ENCODE peak calls at places on chromosomes 12 and 14, in six cellular contexts. V is left lung, W is psoas muscle, K is kidney, C is suprapubic skin, H is thyroid gland. O is an unnamed sample.
A peak's percentile ranks its signal among the peaks of the same experiment; 100 is the strongest.

GRCh38 chr14:85534435-85534834 is 4.5 kb downstream of the FLRT2 start:
- DNase-seq in V (no peak), W (peak; percentile 54), K (peak; percentile 46), C (no peak), H (peak; percentile 30), O (no peak)

GRCh38 chr12:101040936-101041335 is 169.1 kb downstream of the SLC5A8 start:
- DNase-seq in V (no peak), W (no peak), K (no peak), C (no peak), H (no peak), O (no peak)

GRCh38 chr14:92203116-92203515 is 81.3 kb downstream of the CPSF2 start:
- DNase-seq in V (no peak), W (no peak), K (no peak), C (no peak), H (no peak), O (no peak)

GRCh38 chr14:77457115-77457521 is 283 bp downstream of the VIPAS39 start:
- DNase-seq in V (no peak), W (no peak), K (no peak), C (no peak), H (no peak), O (no peak)

GRCh38 chr12:94717112-94717511 is 66.8 kb upstream of the TMCC3 start:
- DNase-seq in V (no peak), W (no peak), K (no peak), C (no peak), H (no peak), O (no peak)

GRCh38 chr12:105523164-105524057 is 192.9 kb downstream of the C12orf75 start:
- DNase-seq in V (peak; percentile 76), W (peak; percentile 86), K (peak; percentile 89), C (peak; percentile 83), H (peak; percentile 49), O (peak; percentile 62)

GRCh38 chr14:65429757-65430156 is 17.2 kb downstream of the FUT8 start:
- DNase-seq in V (no peak), W (no peak), K (no peak), C (no peak), H (no peak), O (no peak)

GRCh38 chr12:54019924-54020586 is 8.2 kb upstream of the HOXC6 start:
- DNase-seq in V (no peak), W (peak; percentile 74), K (peak; percentile 37), C (no peak), H (no peak), O (no peak)

GRCh38 chr14:52059614-52060013 is 9.2 kb downstream of the NID2 start:
- DNase-seq in V (no peak), W (no peak), K (no peak), C (no peak), H (no peak), O (no peak)

GRCh38 chr12:3342051-3342450 is 149.0 kb upstream of the PRMT8 start:
- DNase-seq in V (no peak), W (no peak), K (no peak), C (no peak), H (peak; percentile 44), O (no peak)

GRCh38 chr12:50520808-50521207 is 16.0 kb downstream of the DIP2B start:
- DNase-seq in V (no peak), W (no peak), K (no peak), C (no peak), H (no peak), O (no peak)

GRCh38 chr12:121467638-121468403 is 67.9 kb downstream of the RNF34 start:
- DNase-seq in V (no peak), W (no peak), K (peak; percentile 90), C (peak; percentile 81), H (peak; percentile 63), O (no peak)

GRCh38 chr14:36519431-36520321 is at the start of gene NKX2-1:
- DNase-seq in V (peak; percentile 85), W (no peak), K (peak; percentile 58), C (no peak), H (peak; percentile 91), O (peak; percentile 82)

GRCh38 chr12:121711925-121712461 is 559 bp upstream of the TMEM120B start:
- DNase-seq in V (peak; percentile 81), W (peak; percentile 77), K (no peak), C (peak; percentile 70), H (peak; percentile 43), O (peak; percentile 50)

GRCh38 chr12:75690556-75690955 is 179.1 kb upstream of the KRR1 start:
- DNase-seq in V (no peak), W (no peak), K (no peak), C (no peak), H (no peak), O (no peak)

GRCh38 chr14:97943619-97944018 is 1146.4 kb downstream of the VRK1 start:
- DNase-seq in V (no peak), W (no peak), K (no peak), C (no peak), H (no peak), O (no peak)

GRCh38 chr14:101369916-101370592 is 191.2 kb upstream of the DIO3 start:
- DNase-seq in V (no peak), W (no peak), K (no peak), C (no peak), H (no peak), O (no peak)

GRCh38 chr14:75661499-75661814 is 411 bp downstream of the TTLL5 start:
- DNase-seq in V (no peak), W (no peak), K (no peak), C (no peak), H (no peak), O (no peak)

GRCh38 chr12:50618864-50619609 is 114.3 kb downstream of the DIP2B start:
- DNase-seq in V (no peak), W (no peak), K (no peak), C (no peak), H (no peak), O (no peak)

GRCh38 chr14:35261774-35262173 is 30.4 kb upstream of the PSMA6 start:
- DNase-seq in V (no peak), W (no peak), K (no peak), C (no peak), H (peak; percentile 3), O (no peak)

GRCh38 chr12:66241061-66242043 is 52.3 kb downstream of the IRAK3 start:
- DNase-seq in V (no peak), W (no peak), K (no peak), C (no peak), H (no peak), O (no peak)

GRCh38 chr12:96811083-96811482 is 96.0 kb upstream of the NEDD1 start:
- DNase-seq in V (no peak), W (no peak), K (no peak), C (no peak), H (no peak), O (no peak)

GRCh38 chr14:61704554-61704953 is 9.2 kb downstream of the HIF1A start:
- DNase-seq in V (no peak), W (no peak), K (no peak), C (no peak), H (no peak), O (no peak)

GRCh38 chr14:97276573-97276972 is 479.4 kb downstream of the VRK1 start:
- DNase-seq in V (no peak), W (no peak), K (no peak), C (no peak), H (no peak), O (no peak)

GRCh38 chr14:24098927-24099813 is 5.1 kb downstream of the PCK2 start:
- DNase-seq in V (peak; percentile 69), W (no peak), K (peak; percentile 71), C (no peak), H (peak; percentile 26), O (no peak)

GRCh38 chr14:35202195-35202594 is 79.8 kb downstream of the PRORP start:
- DNase-seq in V (no peak), W (no peak), K (no peak), C (no peak), H (no peak), O (no peak)

GRCh38 chr12:69821441-69822204 is 3.4 kb upstream of the MYRFL start:
- DNase-seq in V (no peak), W (no peak), K (no peak), C (no peak), H (no peak), O (no peak)

GRCh38 chr12:115910057-115910456 is 367.4 kb downstream of the MED13L start:
- DNase-seq in V (no peak), W (no peak), K (no peak), C (no peak), H (no peak), O (no peak)

GRCh38 chr14:55221968-55222367 is 30.6 kb upstream of the DLGAP5 start:
- DNase-seq in V (no peak), W (no peak), K (no peak), C (no peak), H (no peak), O (no peak)

GRCh38 chr14:55221186-55221585 is 29.8 kb upstream of the DLGAP5 start:
- DNase-seq in V (no peak), W (no peak), K (no peak), C (no peak), H (no peak), O (no peak)

GRCh38 chr14:55223364-55223763 is 32.0 kb upstream of the DLGAP5 start:
- DNase-seq in V (no peak), W (no peak), K (no peak), C (no peak), H (no peak), O (no peak)

GRCh38 chr14:55220230-55220629 is 28.8 kb upstream of the DLGAP5 start:
- DNase-seq in V (no peak), W (no peak), K (no peak), C (no peak), H (no peak), O (no peak)
- TF ChIP-seq CTCF in V (no peak), W (no peak), K (no peak), C (no peak), H (no peak), O (no peak)

GRCh38 chr12:113298861-113299545 is 35.9 kb downstream of the SLC8B1 start:
- DNase-seq in V (peak; percentile 55), W (peak; percentile 89), K (peak; percentile 85), C (peak; percentile 88), H (peak; percentile 82), O (no peak)
- H3K27ac ChIP-seq in V (peak overlapping the region; percentile 61), W (peak overlapping the region; percentile 82), K (peak overlapping the region; percentile 74), C (peak overlapping the region; percentile 64), H (peak overlapping the region; percentile 95), O (peak overlapping the region; percentile 75)

DNA sequence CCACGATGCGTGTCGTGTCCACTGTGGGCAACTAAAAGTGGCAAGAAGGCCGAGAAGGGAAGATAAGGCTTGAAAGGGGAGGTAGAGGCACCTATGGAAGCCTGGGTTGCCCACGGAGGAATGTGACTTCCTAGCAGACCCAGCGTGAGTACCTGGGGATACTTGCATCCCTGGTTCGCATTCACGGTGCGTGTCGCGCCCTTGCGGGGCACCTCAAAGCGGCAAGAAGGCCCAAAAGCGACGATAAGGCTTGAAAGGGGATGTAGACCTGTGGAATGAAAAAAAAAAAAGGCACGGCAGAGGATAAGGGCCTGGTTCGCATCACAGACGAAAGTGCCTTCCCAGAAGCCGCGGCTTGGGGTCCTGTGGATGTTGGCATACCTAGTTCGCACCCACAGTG is 282.9 kb downstream of the ALG10 start:
- DNase-seq in V (peak; percentile 45), W (no peak), K (peak; percentile 29), C (no peak), H (no peak), O (no peak)
- H3K9me3 ChIP-seq in V (no peaks in the 10 kb centered on the region), W (no peaks in the 10 kb centered on the region), K (peaks cover 3% of the 10 kb centered on the region), C (peaks cover 21% of the 10 kb centered on the region), H (no peaks in the 10 kb centered on the region), O (peaks cover 10% of the 10 kb centered on the region)

DNA sequence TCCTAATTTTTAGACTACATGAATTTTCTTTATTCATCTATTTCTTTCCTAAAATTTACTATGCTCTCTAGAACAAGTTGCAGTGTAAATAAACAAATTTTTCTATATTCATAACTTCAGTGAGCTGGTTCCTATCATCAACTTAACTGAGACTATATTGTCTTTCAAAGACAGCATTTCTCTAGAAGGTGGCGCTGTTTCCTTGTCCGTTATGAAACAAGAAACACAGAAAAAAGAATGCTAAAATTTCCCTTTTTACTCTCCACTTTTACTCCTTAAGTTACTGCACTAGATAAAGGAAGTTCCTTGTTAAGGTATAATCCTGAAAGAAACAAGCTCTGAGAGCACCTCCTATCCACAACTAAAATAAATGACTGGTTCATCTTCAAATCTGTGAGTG is 8.2 kb upstream of the CLEC2A start:
- DNase-seq in V (no peak), W (no peak), K (no peak), C (no peak), H (no peak), O (no peak)
- TF ChIP-seq CTCF in V (no peak), W (no peak), K (no peak), C (no peak), H (no peak), O (no peak)

O was measured in lower lobe of right lung.